ENCODE peak calls at places on chromosomes 6 and 20, in four cellular contexts. F is Calu3, W is H9, R is RCC 7860. I is an unnamed sample.

GRCh38 chr6:83962592-83962991 is 71.0 kb upstream of the MRAP2 start:
- DNase-seq in W (no peak), R (no peak), F (no peak), I (no peak)

GRCh38 chr6:37538107-37538506 is 38.4 kb upstream of the CCDC167 start:
- DNase-seq in F (peak), R (no peak), W (peak), I (peak)

GRCh38 chr6:37190159-37190535 is 20.2 kb downstream of the PIM1 start:
- DNase-seq in R (peak), F (no peak), W (no peak), I (no peak)

GRCh38 chr6:41488392-41489129 is 57.6 kb upstream of the FOXP4 start:
- DNase-seq in R (peak), F (no peak), W (peak), I (peak)

GRCh38 chr20:5168582-5169396 is 42.0 kb downstream of the CDS2 start:
- DNase-seq in W (peak), R (peak), F (no peak), I (no peak)

GRCh38 chr6:106257195-106257594 is 68.4 kb downstream of the ATG5 start:
- DNase-seq in R (peak), F (no peak), W (no peak), I (no peak)

GRCh38 chr6:111844376-111844775 is 28.9 kb downstream of the FYN start:
- DNase-seq in R (no peak), F (no peak), W (no peak), I (no peak)

GRCh38 chr6:12802440-12802839 is 85.9 kb downstream of the PHACTR1 start:
- DNase-seq in R (no peak), W (no peak), F (no peak), I (no peak)

GRCh38 chr20:35610833-35611427 is 4.7 kb upstream of the SPAG4 start:
- DNase-seq in F (no peak), W (no peak), R (no peak), I (no peak)

GRCh38 chr20:63696628-63697356 is at the start of gene TNFRSF6B:
- DNase-seq in R (no peak), W (no peak), F (no peak), I (peak)

GRCh38 chr20:2817341-2817726 is 1.2 kb downstream of the TMEM239 start:
- DNase-seq in F (no peak), R (no peak), W (no peak), I (peak)

GRCh38 chr6:37048851-37049734 is 43.6 kb downstream of the FGD2 start:
- DNase-seq in W (no peak), F (peak), R (peak), I (peak)